ENCODE peak calls at places on chromosomes 12 and 14, in nine cellular contexts. One of them, this sample, is unnamed. For H3K4me1, the result is how much of the 10 kb centered on the place peaks cover.

GRCh38 chr12:17928708-17929366 is 161.2 kb downstream of the RERGL start:
- DNase-seq in BE2C: no peak
- DNase-seq in GM23248: peak
- DNase-seq in right atrium auricular region: no peak
- DNase-seq in A673: peak
- DNase-seq in small intestine: no peak
- DNase-seq in heart left ventricle: no peak
- DNase-seq in neuronal stem cell: no peak
- DNase-seq in colonic mucosa: no peak
- DNase-seq in this sample: no peak

GRCh38 chr14:22466520-22466919 is 122.5 kb downstream of the DAD1 start:
- DNase-seq in right atrium auricular region: no peak
- DNase-seq in GM23248: peak
- DNase-seq in small intestine: no peak
- DNase-seq in neuronal stem cell: no peak
- DNase-seq in heart left ventricle: no peak
- DNase-seq in A673: no peak
- DNase-seq in colonic mucosa: no peak
- DNase-seq in BE2C: no peak
- DNase-seq in this sample: no peak

GRCh38 chr12:14959126-14959440 is 2.3 kb downstream of the ARHGDIB start:
- DNase-seq in A673: no peak
- DNase-seq in small intestine: no peak
- DNase-seq in BE2C: no peak
- DNase-seq in neuronal stem cell: no peak
- DNase-seq in heart left ventricle: no peak
- DNase-seq in colonic mucosa: peak
- DNase-seq in right atrium auricular region: no peak
- DNase-seq in GM23248: no peak
- DNase-seq in this sample: no peak

GRCh38 chr12:79527498-79527897 is 163.3 kb downstream of the PAWR start:
- DNase-seq in colonic mucosa: no peak
- DNase-seq in small intestine: no peak
- DNase-seq in BE2C: no peak
- DNase-seq in right atrium auricular region: no peak
- DNase-seq in A673: no peak
- DNase-seq in heart left ventricle: no peak
- DNase-seq in neuronal stem cell: no peak
- DNase-seq in GM23248: peak
- DNase-seq in this sample: no peak

GRCh38 chr14:93033983-93034670 is 81.6 kb downstream of the ITPK1 start:
- DNase-seq in neuronal stem cell: no peak
- DNase-seq in GM23248: no peak
- DNase-seq in heart left ventricle: no peak
- DNase-seq in right atrium auricular region: no peak
- DNase-seq in A673: peak
- DNase-seq in small intestine: no peak
- DNase-seq in colonic mucosa: no peak
- DNase-seq in BE2C: peak
- DNase-seq in this sample: no peak

GRCh38 chr14:85444685-85445084 is 85.3 kb upstream of the FLRT2 start:
- DNase-seq in A673: peak
- DNase-seq in neuronal stem cell: no peak
- DNase-seq in colonic mucosa: no peak
- DNase-seq in GM23248: peak
- DNase-seq in small intestine: no peak
- DNase-seq in right atrium auricular region: no peak
- DNase-seq in heart left ventricle: peak
- DNase-seq in BE2C: peak
- DNase-seq in this sample: no peak

GRCh38 chr12:48004039-48004940 is at the start of gene COL2A1:
- DNase-seq in GM23248: peak
- DNase-seq in heart left ventricle: no peak
- DNase-seq in right atrium auricular region: no peak
- DNase-seq in small intestine: no peak
- DNase-seq in neuronal stem cell: peak
- DNase-seq in A673: peak
- DNase-seq in BE2C: peak
- DNase-seq in colonic mucosa: no peak
- DNase-seq in this sample: no peak

GRCh38 chr14:62126885-62127478 is 364.8 kb downstream of the SNAPC1 start:
- DNase-seq in neuronal stem cell: peak
- DNase-seq in small intestine: peak
- DNase-seq in A673: peak
- DNase-seq in right atrium auricular region: no peak
- DNase-seq in heart left ventricle: no peak
- DNase-seq in BE2C: peak
- DNase-seq in colonic mucosa: peak
- DNase-seq in GM23248: peak
- DNase-seq in this sample: no peak

GRCh38 chr14:61285364-61285763 is 4.2 kb upstream of the TMEM30B start:
- DNase-seq in heart left ventricle: no peak
- DNase-seq in right atrium auricular region: no peak
- DNase-seq in colonic mucosa: no peak
- DNase-seq in BE2C: no peak
- DNase-seq in small intestine: peak
- DNase-seq in neuronal stem cell: no peak
- DNase-seq in A673: no peak
- DNase-seq in GM23248: peak
- DNase-seq in this sample: no peak

GRCh38 chr12:62505786-62506185 is 39.2 kb downstream of the MON2 start:
- DNase-seq in small intestine: no peak
- DNase-seq in right atrium auricular region: no peak
- DNase-seq in colonic mucosa: no peak
- DNase-seq in BE2C: no peak
- DNase-seq in heart left ventricle: no peak
- DNase-seq in GM23248: no peak
- DNase-seq in neuronal stem cell: no peak
- DNase-seq in A673: no peak
- DNase-seq in this sample: no peak

GRCh38 chr14:55451398-55451797 is 11.0 kb upstream of the TBPL2 start:
- DNase-seq in right atrium auricular region: no peak
- DNase-seq in colonic mucosa: no peak
- DNase-seq in BE2C: no peak
- DNase-seq in neuronal stem cell: no peak
- DNase-seq in small intestine: no peak
- DNase-seq in GM23248: peak
- DNase-seq in heart left ventricle: no peak
- DNase-seq in A673: no peak
- DNase-seq in this sample: no peak

GRCh38 chr14:74941676-74942097 is 13.7 kb downstream of the PGF start:
- DNase-seq in heart left ventricle: peak
- DNase-seq in GM23248: peak
- DNase-seq in right atrium auricular region: peak
- DNase-seq in A673: peak
- DNase-seq in colonic mucosa: no peak
- DNase-seq in neuronal stem cell: no peak
- DNase-seq in small intestine: peak
- DNase-seq in BE2C: no peak
- DNase-seq in this sample: peak

GRCh38 chr14:59146941-59147470 is 41.5 kb upstream of the DAAM1 start:
- DNase-seq in heart left ventricle: no peak
- DNase-seq in right atrium auricular region: no peak
- DNase-seq in small intestine: no peak
- DNase-seq in GM23248: no peak
- DNase-seq in A673: no peak
- DNase-seq in colonic mucosa: no peak
- DNase-seq in BE2C: no peak
- DNase-seq in neuronal stem cell: no peak
- DNase-seq in this sample: no peak

GRCh38 chr12:41891226-41891625 is 253.4 kb downstream of the GXYLT1 start:
- DNase-seq in BE2C: no peak
- DNase-seq in small intestine: no peak
- DNase-seq in GM23248: no peak
- DNase-seq in colonic mucosa: no peak
- DNase-seq in heart left ventricle: no peak
- DNase-seq in A673: no peak
- DNase-seq in right atrium auricular region: no peak
- DNase-seq in neuronal stem cell: no peak
- DNase-seq in this sample: no peak

GRCh38 chr12:42237052-42237852 is 796 bp downstream of the YAF2 start:
- DNase-seq in BE2C: peak
- DNase-seq in A673: peak
- DNase-seq in neuronal stem cell: peak
- DNase-seq in right atrium auricular region: peak
- DNase-seq in heart left ventricle: peak
- DNase-seq in colonic mucosa: peak
- DNase-seq in small intestine: peak
- DNase-seq in GM23248: peak
- DNase-seq in this sample: peak

GRCh38 chr14:100473249-100473648 is 114.0 kb downstream of the BEGAIN start:
- DNase-seq in GM23248: no peak
- DNase-seq in heart left ventricle: no peak
- DNase-seq in small intestine: no peak
- DNase-seq in neuronal stem cell: no peak
- DNase-seq in colonic mucosa: no peak
- DNase-seq in BE2C: no peak
- DNase-seq in right atrium auricular region: no peak
- DNase-seq in A673: no peak
- DNase-seq in this sample: no peak

GRCh38 chr12:92107621-92108131 is 38.0 kb downstream of the BTG1 start:
- DNase-seq in colonic mucosa: no peak
- DNase-seq in right atrium auricular region: no peak
- DNase-seq in small intestine: no peak
- DNase-seq in neuronal stem cell: peak
- DNase-seq in heart left ventricle: no peak
- DNase-seq in GM23248: no peak
- DNase-seq in A673: no peak
- DNase-seq in BE2C: peak
- DNase-seq in this sample: no peak
- H3K4me1 ChIP-seq in colonic mucosa: under half
- H3K4me1 ChIP-seq in right atrium auricular region: under half
- H3K4me1 ChIP-seq in small intestine: under half
- H3K4me1 ChIP-seq in neuronal stem cell: under half
- H3K4me1 ChIP-seq in heart left ventricle: under half
- H3K4me1 ChIP-seq in GM23248: under half
- H3K4me1 ChIP-seq in A673: under half
- H3K4me1 ChIP-seq in BE2C: under half
- H3K4me1 ChIP-seq in this sample: under half

GRCh38 chr12:28239918-28240317 is 49.7 kb downstream of the CCDC91 start:
- DNase-seq in colonic mucosa: no peak
- DNase-seq in heart left ventricle: no peak
- DNase-seq in small intestine: no peak
- DNase-seq in BE2C: no peak
- DNase-seq in GM23248: no peak
- DNase-seq in right atrium auricular region: no peak
- DNase-seq in A673: no peak
- DNase-seq in neuronal stem cell: no peak
- DNase-seq in this sample: no peak

GRCh38 chr12:28242129-28242887 is 52.1 kb downstream of the CCDC91 start:
- DNase-seq in heart left ventricle: no peak
- DNase-seq in BE2C: no peak
- DNase-seq in small intestine: no peak
- DNase-seq in neuronal stem cell: no peak
- DNase-seq in A673: no peak
- DNase-seq in right atrium auricular region: no peak
- DNase-seq in colonic mucosa: no peak
- DNase-seq in GM23248: no peak
- DNase-seq in this sample: no peak

GRCh38 chr12:28247806-28248205 is 57.5 kb downstream of the CCDC91 start:
- DNase-seq in right atrium auricular region: no peak
- DNase-seq in small intestine: no peak
- DNase-seq in GM23248: no peak
- DNase-seq in neuronal stem cell: no peak
- DNase-seq in A673: no peak
- DNase-seq in heart left ventricle: no peak
- DNase-seq in BE2C: no peak
- DNase-seq in colonic mucosa: no peak
- DNase-seq in this sample: no peak

GRCh38 chr12:28240853-28241252 is 50.6 kb downstream of the CCDC91 start:
- DNase-seq in small intestine: no peak
- DNase-seq in colonic mucosa: no peak
- DNase-seq in right atrium auricular region: no peak
- DNase-seq in GM23248: no peak
- DNase-seq in BE2C: no peak
- DNase-seq in heart left ventricle: no peak
- DNase-seq in A673: no peak
- DNase-seq in neuronal stem cell: no peak
- DNase-seq in this sample: no peak

DNA sequence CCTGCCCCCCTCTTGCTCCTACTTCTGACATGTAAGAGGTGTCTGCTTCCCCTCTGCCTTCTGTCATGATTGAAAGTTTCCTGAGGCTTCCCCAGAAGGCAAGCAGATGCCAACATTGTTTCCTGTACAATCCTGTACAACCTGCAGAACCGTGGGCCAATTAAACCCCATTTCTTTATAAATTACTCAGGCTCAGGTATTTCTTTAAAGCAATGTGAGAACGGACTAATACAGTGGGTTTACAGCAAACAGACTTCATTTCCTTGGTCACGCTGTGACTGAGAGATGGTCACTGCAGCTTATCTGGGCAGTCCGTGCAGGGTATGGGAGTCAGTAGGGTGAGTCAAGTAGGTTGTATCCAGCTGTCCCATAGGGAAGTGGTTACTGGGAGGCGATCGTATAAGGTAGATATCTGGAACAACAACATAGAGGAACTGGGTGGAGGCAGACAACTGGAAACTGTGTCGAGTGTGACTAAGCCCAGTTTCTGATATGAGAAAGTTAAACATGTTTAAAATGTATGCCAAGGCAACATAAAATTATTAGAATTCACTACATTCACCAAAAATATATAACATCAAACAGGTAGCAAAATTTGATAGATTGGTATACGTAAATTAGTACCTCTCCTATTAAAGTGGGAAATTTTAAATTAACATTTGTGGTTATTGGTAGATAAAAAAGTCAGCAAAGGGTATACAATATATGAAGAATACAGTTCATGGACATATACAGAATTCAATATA is 52.8 kb downstream of the CCDC91 start:
- DNase-seq in right atrium auricular region: no peak
- DNase-seq in small intestine: peak
- DNase-seq in colonic mucosa: no peak
- DNase-seq in A673: no peak
- DNase-seq in GM23248: no peak
- DNase-seq in heart left ventricle: no peak
- DNase-seq in neuronal stem cell: no peak
- DNase-seq in BE2C: no peak
- DNase-seq in this sample: no peak
- H3K4me3 ChIP-seq in right atrium auricular region: no peak
- H3K4me3 ChIP-seq in small intestine: no peak
- H3K4me3 ChIP-seq in colonic mucosa: no peak
- H3K4me3 ChIP-seq in A673: no peak
- H3K4me3 ChIP-seq in GM23248: no peak
- H3K4me3 ChIP-seq in heart left ventricle: no peak
- H3K4me3 ChIP-seq in neuronal stem cell: no peak
- H3K4me3 ChIP-seq in BE2C: no peak
- H3K4me3 ChIP-seq in this sample: no peak

GRCh38 chr12:110640275-110641025 is 26.5 kb downstream of the TCTN1 start:
- DNase-seq in colonic mucosa: no peak
- DNase-seq in A673: no peak
- DNase-seq in GM23248: no peak
- DNase-seq in small intestine: no peak
- DNase-seq in BE2C: no peak
- DNase-seq in neuronal stem cell: no peak
- DNase-seq in heart left ventricle: peak
- DNase-seq in right atrium auricular region: peak
- DNase-seq in this sample: no peak
- H3K4me1 ChIP-seq in colonic mucosa: under half
- H3K4me1 ChIP-seq in A673: under half
- H3K4me1 ChIP-seq in GM23248: under half
- H3K4me1 ChIP-seq in small intestine: under half
- H3K4me1 ChIP-seq in BE2C: under half
- H3K4me1 ChIP-seq in neuronal stem cell: under half
- H3K4me1 ChIP-seq in heart left ventricle: under half
- H3K4me1 ChIP-seq in right atrium auricular region: under half
- H3K4me1 ChIP-seq in this sample: under half

GRCh38 chr12:121678721-121679300 is 9.4 kb upstream of the MORN3 start:
- DNase-seq in A673: no peak
- DNase-seq in right atrium auricular region: no peak
- DNase-seq in small intestine: no peak
- DNase-seq in colonic mucosa: no peak
- DNase-seq in neuronal stem cell: no peak
- DNase-seq in heart left ventricle: no peak
- DNase-seq in GM23248: no peak
- DNase-seq in BE2C: no peak
- DNase-seq in this sample: no peak
- H3K4me3 ChIP-seq in A673: no peak
- H3K4me3 ChIP-seq in right atrium auricular region: no peak
- H3K4me3 ChIP-seq in small intestine: no peak
- H3K4me3 ChIP-seq in colonic mucosa: no peak
- H3K4me3 ChIP-seq in neuronal stem cell: no peak
- H3K4me3 ChIP-seq in heart left ventricle: no peak
- H3K4me3 ChIP-seq in GM23248: no peak
- H3K4me3 ChIP-seq in BE2C: no peak
- H3K4me3 ChIP-seq in this sample: no peak